ENCODE peak calls at places on chromosomes 7 and 10, in six cellular contexts. E is tibial nerve, R is uterus, V is adrenal gland, K is right lobe of liver, H is NB4. L is an unnamed sample.

GRCh38 chr10:132648072-132648855 is 110.7 kb downstream of the INPP5A start:
- DNase-seq in E (no peak), R (no peak), V (no peak), K (peak), H (no peak), L (no peak)

GRCh38 chr10:19931886-19932285 is 115.7 kb downstream of the PLXDC2 start:
- DNase-seq in E (no peak), R (no peak), V (no peak), K (no peak), H (no peak), L (no peak)

GRCh38 chr7:18684899-18685298 is 189.3 kb downstream of the HDAC9 start:
- DNase-seq in E (no peak), R (no peak), V (no peak), K (no peak), H (no peak), L (no peak)

GRCh38 chr10:70729763-70730357 is 55.3 kb downstream of the TBATA start:
- DNase-seq in E (no peak), R (no peak), V (no peak), K (no peak), H (no peak), L (no peak)

GRCh38 chr7:12831024-12831423 is 143.6 kb downstream of the ARL4A start:
- DNase-seq in E (no peak), R (no peak), V (no peak), K (no peak), H (no peak), L (no peak)

GRCh38 chr7:21580073-21580521 is 37.3 kb downstream of the DNAH11 start:
- DNase-seq in E (no peak), R (no peak), V (no peak), K (no peak), H (peak), L (no peak)

GRCh38 chr7:44147026-44147881 is 6.1 kb upstream of the MYL7 start:
- DNase-seq in E (no peak), R (no peak), V (no peak), K (no peak), H (no peak), L (no peak)

GRCh38 chr7:24199978-24200377 is 84.0 kb upstream of the NPY start:
- DNase-seq in E (no peak), R (no peak), V (no peak), K (no peak), H (no peak), L (no peak)

GRCh38 chr10:53622201-53622600 is 849.6 kb upstream of the MBL2 start:
- DNase-seq in E (no peak), R (no peak), V (no peak), K (no peak), H (no peak), L (no peak)

GRCh38 chr10:67978749-67979148 is 94.3 kb downstream of the SIRT1 start:
- DNase-seq in E (no peak), R (no peak), V (no peak), K (no peak), H (no peak), L (no peak)

GRCh38 chr10:44281662-44282061 is 103.2 kb downstream of the CXCL12 start:
- DNase-seq in E (no peak), R (no peak), V (no peak), K (no peak), H (no peak), L (no peak)

GRCh38 chr10:92667078-92667477 is 22.7 kb upstream of the HHEX start:
- DNase-seq in E (no peak), R (no peak), V (no peak), K (no peak), H (no peak), L (no peak)

GRCh38 chr10:110006358-110007170 is 1.2 kb upstream of the ADD3 start:
- DNase-seq in E (peak), R (peak), V (no peak), K (no peak), H (peak), L (no peak)

GRCh38 chr10:35307297-35307696 is 29.0 kb upstream of the CCNY start:
- DNase-seq in E (no peak), R (no peak), V (no peak), K (no peak), H (no peak), L (no peak)

GRCh38 chr7:83457022-83457892 is 191.7 kb downstream of the SEMA3E start:
- DNase-seq in E (no peak), R (no peak), V (no peak), K (no peak), H (no peak), L (no peak)

GRCh38 chr10:122267849-122268737 is 3.0 kb upstream of the BTBD16 start:
- DNase-seq in E (no peak), R (peak), V (peak), K (peak), H (peak), L (peak)

GRCh38 chr10:61464461-61465215 is 11.5 kb upstream of the TMEM26 start:
- DNase-seq in E (no peak), R (no peak), V (no peak), K (no peak), H (no peak), L (no peak)

GRCh38 chr7:137888254-137888653 is 41.5 kb upstream of the DGKI start:
- DNase-seq in E (no peak), R (no peak), V (no peak), K (no peak), H (no peak), L (no peak)

GRCh38 chr10:35387768-35388167 is 51.5 kb downstream of the CCNY start:
- DNase-seq in E (no peak), R (no peak), V (no peak), K (no peak), H (no peak), L (no peak)

GRCh38 chr10:94630017-94630688 is 53.4 kb upstream of the CYP2C18 start:
- DNase-seq in E (no peak), R (no peak), V (no peak), K (no peak), H (peak), L (no peak)

GRCh38 chr10:86371116-86371515 is 4.5 kb upstream of the GRID1 start:
- DNase-seq in E (no peak), R (no peak), V (no peak), K (peak), H (no peak), L (no peak)

GRCh38 chr7:40808409-40808942 is 673.7 kb downstream of the SUGCT start:
- DNase-seq in E (no peak), R (no peak), V (peak), K (no peak), H (no peak), L (no peak)

GRCh38 chr7:45920543-45921380 is at the start of gene IGFBP3:
- DNase-seq in E (no peak), R (peak), V (no peak), K (peak), H (no peak), L (no peak)

GRCh38 chr7:78134256-78134655 is 335.7 kb downstream of the PHTF2 start:
- DNase-seq in E (no peak), R (no peak), V (peak), K (no peak), H (peak), L (no peak)

GRCh38 chr10:52314007-52314821 is at the start of gene DKK1:
- DNase-seq in E (peak), R (no peak), V (peak), K (peak), H (no peak), L (no peak)

GRCh38 chr7:38330861-38331709 is 57.6 kb upstream of the TARP start:
- DNase-seq in E (no peak), R (no peak), V (no peak), K (no peak), H (peak), L (no peak)

GRCh38 chr10:123974406-123974805 is 82.8 kb upstream of the CPXM2 start:
- DNase-seq in E (no peak), R (no peak), V (no peak), K (no peak), H (no peak), L (no peak)
- TF ChIP-seq POLR2A in E (no peak), R (no peak), V (no peak), K (no peak), H (no peak), L (no peak)

DNA sequence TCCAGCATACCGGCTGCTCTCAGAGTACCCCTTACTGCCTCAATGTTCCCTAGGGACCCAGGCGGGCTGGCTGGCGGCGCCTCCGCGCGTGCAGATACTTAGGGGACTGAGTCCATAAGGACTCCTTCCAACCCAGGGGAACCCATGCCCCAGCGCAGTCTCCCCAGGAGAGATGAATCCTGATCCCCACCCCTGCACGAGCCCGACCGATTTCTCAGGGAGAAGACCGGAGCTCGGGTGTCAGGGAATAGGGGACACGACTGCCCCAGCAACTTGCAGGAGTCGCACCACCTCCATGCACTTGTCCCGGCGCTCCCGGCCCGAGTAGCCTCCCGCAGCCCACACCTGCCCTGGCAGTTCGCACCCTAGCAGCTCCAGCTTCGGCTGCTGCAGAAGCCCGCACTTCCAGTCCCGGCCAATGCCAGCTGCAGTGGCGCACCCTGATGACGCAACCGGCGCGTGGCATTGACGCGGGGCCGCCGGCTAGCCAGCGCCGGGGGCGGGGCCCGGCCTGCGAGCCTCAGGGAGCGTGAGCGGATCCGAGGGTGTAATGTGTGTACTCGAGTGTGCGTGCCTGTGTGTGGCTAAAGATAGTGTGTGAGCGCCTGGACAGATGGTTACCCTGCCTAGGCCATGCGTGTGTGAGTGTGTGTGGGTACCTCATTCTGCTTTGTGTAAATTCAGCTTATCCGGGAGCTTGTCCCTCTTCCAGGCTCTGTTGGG is at the start of gene GPAM:
- DNase-seq in E (peak), R (peak), V (peak), K (peak), H (peak), L (peak)
- TF ChIP-seq POLR2A in E (peak), R (peak), V (peak), K (peak), H (peak), L (peak)

GRCh38 chr7:155897758-155898386 is 85.6 kb upstream of the SHH start:
- DNase-seq in E (no peak), R (no peak), V (no peak), K (no peak), H (no peak), L (no peak)
- TF ChIP-seq POLR2A in E (no peak), R (no peak), V (no peak), K (no peak), H (no peak), L (no peak)

GRCh38 chr7:100620804-100621203 is 8.5 kb downstream of the MOSPD3 start:
- DNase-seq in E (no peak), R (no peak), V (no peak), K (no peak), H (no peak), L (no peak)
- TF ChIP-seq POLR2A in E (no peak), R (no peak), V (no peak), K (no peak), H (no peak), L (no peak)

GRCh38 chr7:1301812-1302310 is 69.2 kb downstream of the UNCX start:
- DNase-seq in E (no peak), R (no peak), V (no peak), K (peak), H (no peak), L (no peak)
- TF ChIP-seq POLR2A in E (no peak), R (no peak), V (no peak), K (no peak), H (no peak), L (no peak)

L was measured in GM12892.